ENCODE peak calls at places on chromosomes 4 and X, in six cellular contexts. U is K562, B is HepG2, H is HCT116, L is Panc1, W is GM12878. D is an unnamed sample.

GRCh38 chr4:141807073-141807472 is 170.7 kb downstream of the IL15 start:
- DNase-seq in U (no peak), B (no peak), H (no peak), L (no peak), W (no peak), D (no peak)

GRCh38 chr4:128831526-128832252 is 22.2 kb downstream of the JADE1 start:
- DNase-seq in U (no peak), B (peak), H (no peak), L (no peak), W (no peak), D (peak)

GRCh38 chrX:133151320-133151719 is 54.4 kb upstream of the USP26 start:
- DNase-seq in U (no peak), B (peak), H (no peak), L (no peak), W (no peak), D (no peak)

GRCh38 chr4:56698329-56698728 is 17.2 kb upstream of the HOPX start:
- DNase-seq in U (no peak), B (no peak), H (no peak), L (no peak), W (no peak), D (no peak)

GRCh38 chrX:1392376-1393130 is 640 bp upstream of the SLC25A6 start:
- DNase-seq in U (peak), B (no peak), H (no peak), L (no peak), W (no peak), D (peak)

GRCh38 chr4:10099521-10100325 is 16.9 kb downstream of the WDR1 start:
- DNase-seq in U (no peak), B (no peak), H (no peak), L (no peak), W (no peak), D (no peak)

GRCh38 chr4:100075486-100076270 is 114.6 kb downstream of the DDIT4L start:
- DNase-seq in U (no peak), B (no peak), H (no peak), L (no peak), W (no peak), D (no peak)

GRCh38 chr4:21012851-21013331 is 312.6 kb downstream of the PACRGL start:
- DNase-seq in U (no peak), B (no peak), H (no peak), L (no peak), W (no peak), D (no peak)

GRCh38 chr4:55754754-55755350 is 64.7 kb upstream of the EXOC1L start:
- DNase-seq in U (no peak), B (no peak), H (peak), L (no peak), W (no peak), D (no peak)

GRCh38 chr4:150080875-150081274 is 2.6 kb downstream of the DCLK2 start:
- DNase-seq in U (no peak), B (peak), H (no peak), L (no peak), W (no peak), D (no peak)

GRCh38 chrX:100424012-100424411 is 13.9 kb upstream of the PCDH19 start:
- DNase-seq in U (peak), B (no peak), H (no peak), L (no peak), W (no peak), D (no peak)

GRCh38 chr4:61296115-61296514 is 96.0 kb downstream of the ADGRL3 start:
- DNase-seq in U (no peak), B (no peak), H (no peak), L (no peak), W (no peak), D (no peak)
- TF ChIP-seq SIN3A in U (no peak), B (no peak), H (no peak), L (no peak), W (no peak), D (no peak)

GRCh38 chrX:153689654-153690465 is 2.1 kb downstream of the SLC6A8 start:
- DNase-seq in U (peak), B (no peak), H (no peak), L (no peak), W (no peak), D (peak)
- TF ChIP-seq REST in U (no peak), B (no peak), H (no peak), L (no peak), W (no peak), D (no peak)

GRCh38 chr4:168524897-168525296 is 28.0 kb downstream of the PALLD start:
- DNase-seq in U (no peak), B (no peak), H (no peak), L (no peak), W (no peak), D (no peak)

GRCh38 chr4:168522829-168523228 is 26.0 kb downstream of the PALLD start:
- DNase-seq in U (no peak), B (no peak), H (no peak), L (no peak), W (no peak), D (no peak)

GRCh38 chr4:168522371-168522770 is 25.5 kb downstream of the PALLD start:
- DNase-seq in U (no peak), B (no peak), H (no peak), L (no peak), W (no peak), D (no peak)

GRCh38 chr4:168521736-168522135 is 24.9 kb downstream of the PALLD start:
- DNase-seq in U (no peak), B (no peak), H (no peak), L (no peak), W (no peak), D (no peak)

DNA sequence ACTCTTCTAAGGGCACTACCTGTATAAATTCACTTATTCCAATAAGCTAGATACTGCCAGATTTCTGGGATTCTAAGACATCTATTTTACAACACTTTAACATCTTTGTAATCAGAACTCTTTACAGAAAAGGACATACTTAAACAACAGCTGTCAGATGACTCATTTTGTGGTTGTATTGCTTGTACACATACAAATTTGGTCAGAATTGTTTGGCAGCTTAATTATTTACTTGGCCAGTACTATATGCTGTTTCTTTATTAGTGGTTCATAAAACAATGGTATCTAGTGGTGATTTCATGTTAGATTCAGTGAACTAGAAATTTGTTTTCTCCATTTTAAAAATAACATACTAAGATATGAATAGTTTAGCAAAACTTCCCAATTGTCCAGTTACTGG is 27.2 kb downstream of the PALLD start:
- DNase-seq in U (no peak), B (no peak), H (no peak), L (no peak), W (no peak), D (no peak)
- TF ChIP-seq SIN3A in U (no peak), B (no peak), H (no peak), L (no peak), W (no peak), D (no peak)

GRCh38 chr4:84503495-84504437 is 4.7 kb upstream of the NKX6-1 start:
- DNase-seq in U (peak), B (peak), H (peak), L (peak), W (no peak), D (peak)
- TF ChIP-seq REST in U (no peak), B (no peak), H (no peak), L (no peak), W (no peak), D (no peak)

GRCh38 chr4:125389713-125390112 is 75.0 kb downstream of the FAT4 start:
- DNase-seq in U (no peak), B (no peak), H (no peak), L (peak), W (no peak), D (no peak)

GRCh38 chr4:125390126-125390525 is 75.4 kb downstream of the FAT4 start:
- DNase-seq in U (no peak), B (no peak), H (no peak), L (peak), W (no peak), D (no peak)

GRCh38 chr4:125390727-125391126 is 76.0 kb downstream of the FAT4 start:
- DNase-seq in U (no peak), B (no peak), H (no peak), L (no peak), W (no peak), D (no peak)

GRCh38 chr4:125387770-125388169 is 73.0 kb downstream of the FAT4 start:
- DNase-seq in U (no peak), B (no peak), H (no peak), L (no peak), W (no peak), D (no peak)

DNA sequence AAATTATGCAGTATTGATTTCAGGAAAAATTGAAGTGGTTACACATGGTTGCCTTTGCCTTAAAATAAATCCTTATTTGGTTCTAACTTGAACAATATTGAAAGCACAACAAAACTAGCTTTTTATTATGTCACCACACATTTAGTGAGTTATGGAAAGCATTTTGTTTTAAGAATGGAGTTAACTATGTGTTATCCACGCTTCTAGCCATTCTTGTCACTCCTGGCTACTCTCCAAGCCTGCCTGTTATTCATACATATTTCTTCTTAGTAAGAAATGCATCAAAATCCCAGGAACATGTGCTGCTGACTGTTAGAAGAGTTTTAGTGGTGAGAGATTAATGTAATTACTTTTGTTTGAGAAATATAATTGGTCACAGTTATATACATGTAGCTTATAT is 73.9 kb downstream of the FAT4 start:
- DNase-seq in U (no peak), B (no peak), H (no peak), L (no peak), W (no peak), D (no peak)
- TF ChIP-seq SIN3A in U (no peak), B (no peak), H (no peak), L (no peak), W (no peak), D (no peak)